ENCODE peak calls at places on chromosomes 2 and 18, in eight cellular contexts. S is activated naive CD4-positive, alpha-beta T cell treated with anti-CD3 and anti-CD28 coated beads, Interleukin-2, amount 10 ng/mL, durations not matched to agents 7 days and 5 days; B is activated CD4-positive, alpha-beta T cell treated with anti-CD3 and anti-CD28 coated beads for 36 hours; Y is GM23248; P is NCI-H2171 treated with DMSO at 0.1 percent for 48 hours; O is HTR-8/SVneo; T is pancreas; X is HuH-7.5. C is an unnamed sample.
A peak's percentile ranks its signal among the peaks of the same experiment; 100 is the strongest.

GRCh38 chr18:63366270-63366990 is 576 bp downstream of the KDSR start:
- DNase-seq in S (peak; percentile 80), B (peak; percentile 87), Y (peak; percentile 92), P (peak; percentile 49), O (peak; percentile 57), T (peak; percentile 82), X (peak; percentile 40), C (peak; percentile 70)

GRCh38 chr18:47915930-47916329 is 14.5 kb downstream of the SMAD2 start:
- DNase-seq in S (no peak), B (no peak), Y (no peak), P (no peak), O (no peak), T (no peak), X (no peak), C (no peak)

GRCh38 chr2:85326946-85327756 is 638 bp downstream of the TGOLN2 start:
- DNase-seq in S (peak; percentile 76), B (peak; percentile 75), Y (peak; percentile 79), P (no peak), O (peak; percentile 23), T (peak; percentile 66), X (peak; percentile 31), C (peak; percentile 35)

GRCh38 chr18:32480581-32480980 is 9.9 kb upstream of the GAREM1 start:
- DNase-seq in S (no peak), B (no peak), Y (no peak), P (no peak), O (no peak), T (no peak), X (no peak), C (no peak)

GRCh38 chr2:230861564-230862255 is 3.0 kb upstream of the ITM2C start:
- DNase-seq in S (peak; percentile 34), B (peak; percentile 38), Y (no peak), P (no peak), O (no peak), T (no peak), X (no peak), C (no peak)

GRCh38 chr2:97646977-97647376 is 1.1 kb downstream of the COX5B start:
- DNase-seq in S (no peak), B (no peak), Y (no peak), P (no peak), O (no peak), T (no peak), X (no peak), C (no peak)

GRCh38 chr2:9641641-9642040 is 10.8 kb upstream of the YWHAQ start:
- DNase-seq in S (peak; percentile 38), B (peak; percentile 63), Y (no peak), P (no peak), O (no peak), T (no peak), X (no peak), C (no peak)

GRCh38 chr18:35635171-35635570 is 53.6 kb downstream of the GALNT1 start:
- DNase-seq in S (no peak), B (no peak), Y (peak; percentile 74), P (no peak), O (peak; percentile 2), T (no peak), X (no peak), C (no peak)

GRCh38 chr2:240280621-240281020 is 140.2 kb upstream of the OTOS start:
- DNase-seq in S (no peak), B (no peak), Y (no peak), P (no peak), O (no peak), T (no peak), X (no peak), C (no peak)

GRCh38 chr2:150204449-150204848 is 283.0 kb downstream of the RND3 start:
- DNase-seq in S (no peak), B (no peak), Y (peak; percentile 95), P (no peak), O (no peak), T (no peak), X (peak; percentile 13), C (no peak)

GRCh38 chr2:237240252-237240651 is 154.6 kb downstream of the COPS8 start:
- DNase-seq in S (no peak), B (no peak), Y (no peak), P (no peak), O (no peak), T (no peak), X (no peak), C (no peak)

GRCh38 chr2:15944325-15945017 is 4.1 kb downstream of the MYCN start:
- DNase-seq in S (no peak), B (no peak), Y (no peak), P (no peak), O (no peak), T (no peak), X (no peak), C (no peak)

GRCh38 chr2:121019073-121019472 is 265.9 kb downstream of the TFCP2L1 start:
- DNase-seq in S (no peak), B (no peak), Y (no peak), P (no peak), O (no peak), T (no peak), X (no peak), C (peak; percentile 2)

GRCh38 chr2:101435011-101435862 is 39.7 kb downstream of the RFX8 start:
- DNase-seq in S (no peak), B (no peak), Y (peak; percentile 32), P (no peak), O (no peak), T (no peak), X (no peak), C (no peak)

GRCh38 chr2:10196275-10196892 is 73.8 kb downstream of the RRM2 start:
- DNase-seq in S (no peak), B (no peak), Y (no peak), P (no peak), O (no peak), T (peak; percentile 52), X (no peak), C (no peak)

GRCh38 chr2:173432049-173432754 is 77.5 kb downstream of the CDCA7 start:
- DNase-seq in S (no peak), B (no peak), Y (peak; percentile 23), P (no peak), O (no peak), T (no peak), X (no peak), C (no peak)

GRCh38 chr2:126658910-126659613 is 3.1 kb downstream of the GYPC start:
- DNase-seq in S (peak; percentile 82), B (peak; percentile 80), Y (peak; percentile 74), P (no peak), O (no peak), T (no peak), X (no peak), C (no peak)

GRCh38 chr2:222864296-222864695 is 3.5 kb downstream of the ACSL3 start:
- DNase-seq in S (no peak), B (no peak), Y (peak; percentile 83), P (no peak), O (no peak), T (no peak), X (no peak), C (no peak)

GRCh38 chr2:28199995-28200394 is 192.7 kb upstream of the FOSL2 start:
- DNase-seq in S (no peak), B (no peak), Y (peak; percentile 30), P (no peak), O (peak; percentile 20), T (no peak), X (no peak), C (no peak)

GRCh38 chr18:7116001-7116831 is 1.4 kb downstream of the LAMA1 start:
- DNase-seq in S (no peak), B (no peak), Y (peak; percentile 50), P (peak; percentile 64), O (peak; percentile 41), T (no peak), X (no peak), C (no peak)

GRCh38 chr2:100291152-100291970 is 30.9 kb downstream of the LONRF2 start:
- DNase-seq in S (peak; percentile 72), B (peak; percentile 78), Y (peak; percentile 96), P (no peak), O (peak; percentile 87), T (peak; percentile 65), X (peak; percentile 29), C (no peak)

GRCh38 chr2:220309215-220309614 is 681.8 kb downstream of the SLC4A3 start:
- DNase-seq in S (no peak), B (no peak), Y (no peak), P (no peak), O (no peak), T (no peak), X (no peak), C (no peak)

GRCh38 chr18:58143391-58143790 is 99.4 kb downstream of the NEDD4L start:
- DNase-seq in S (no peak), B (no peak), Y (no peak), P (no peak), O (no peak), T (no peak), X (no peak), C (no peak)

GRCh38 chr2:73172963-73173362 is 29.4 kb upstream of the NOTO start:
- DNase-seq in S (peak; percentile 27), B (peak; percentile 86), Y (peak; percentile 65), P (no peak), O (no peak), T (no peak), X (no peak), C (no peak)

GRCh38 chr2:102159295-102159694 is 16.7 kb downstream of the IL1R1 start:
- DNase-seq in S (no peak), B (no peak), Y (peak; percentile 61), P (no peak), O (no peak), T (no peak), X (no peak), C (no peak)

GRCh38 chr2:96546321-96546720 is 9.8 kb downstream of the ARID5A start:
- DNase-seq in S (no peak), B (peak; percentile 61), Y (no peak), P (no peak), O (no peak), T (no peak), X (no peak), C (no peak)

GRCh38 chr2:168518555-168519066 is 62.5 kb downstream of the CERS6 start:
- DNase-seq in S (no peak), B (no peak), Y (peak; percentile 64), P (peak; percentile 86), O (no peak), T (no peak), X (no peak), C (no peak)

C was measured in prostate gland.